ENCODE peak calls at places on chromosomes 16 and 17, in nine cellular contexts. One of them, this sample, is unnamed.

GRCh38 chr17:16286947-16287562 is 66.2 kb downstream of the CENPV start:
- DNase-seq in pancreas: no peak
- DNase-seq in A549: peak; percentile 51
- DNase-seq in cardiac muscle cell: peak; percentile 73
- DNase-seq in GM12878: peak; percentile 51
- DNase-seq in dorsolateral prefrontal cortex: no peak
- DNase-seq in heart right ventricle: peak; percentile 30
- DNase-seq in endodermal cell: peak; percentile 69
- DNase-seq in BJ: no peak
- DNase-seq in this sample: no peak

GRCh38 chr17:67272312-67273050 is 27.5 kb upstream of the HELZ start:
- DNase-seq in endodermal cell: peak; percentile 86
- DNase-seq in pancreas: no peak
- DNase-seq in dorsolateral prefrontal cortex: no peak
- DNase-seq in A549: peak; percentile 61
- DNase-seq in BJ: no peak
- DNase-seq in heart right ventricle: no peak
- DNase-seq in cardiac muscle cell: peak; percentile 25
- DNase-seq in GM12878: no peak
- DNase-seq in this sample: no peak

GRCh38 chr17:77301694-77302087 is 160.9 kb downstream of the SEC14L1 start:
- DNase-seq in GM12878: no peak
- DNase-seq in heart right ventricle: no peak
- DNase-seq in cardiac muscle cell: no peak
- DNase-seq in dorsolateral prefrontal cortex: no peak
- DNase-seq in BJ: no peak
- DNase-seq in pancreas: no peak
- DNase-seq in A549: no peak
- DNase-seq in endodermal cell: no peak
- DNase-seq in this sample: no peak

GRCh38 chr17:77864234-77865108 is 94.0 kb upstream of the TNRC6C start:
- DNase-seq in A549: no peak
- DNase-seq in endodermal cell: no peak
- DNase-seq in BJ: no peak
- DNase-seq in GM12878: no peak
- DNase-seq in pancreas: no peak
- DNase-seq in cardiac muscle cell: no peak
- DNase-seq in dorsolateral prefrontal cortex: no peak
- DNase-seq in heart right ventricle: peak; percentile 18
- DNase-seq in this sample: no peak

GRCh38 chr17:27381007-27381501 is 75.2 kb upstream of the KSR1 start:
- DNase-seq in heart right ventricle: peak; percentile 81
- DNase-seq in A549: peak; percentile 90
- DNase-seq in BJ: no peak
- DNase-seq in pancreas: peak; percentile 73
- DNase-seq in GM12878: peak; percentile 27
- DNase-seq in cardiac muscle cell: peak; percentile 65
- DNase-seq in endodermal cell: peak; percentile 96
- DNase-seq in dorsolateral prefrontal cortex: no peak
- DNase-seq in this sample: no peak

GRCh38 chr16:9821970-9822369 is 360.3 kb downstream of the GRIN2A start:
- DNase-seq in A549: no peak
- DNase-seq in cardiac muscle cell: no peak
- DNase-seq in dorsolateral prefrontal cortex: no peak
- DNase-seq in BJ: no peak
- DNase-seq in pancreas: no peak
- DNase-seq in GM12878: no peak
- DNase-seq in endodermal cell: no peak
- DNase-seq in heart right ventricle: no peak
- DNase-seq in this sample: no peak

GRCh38 chr17:7001562-7001961 is 5.7 kb downstream of the ALOX12 start:
- DNase-seq in endodermal cell: peak; percentile 90
- DNase-seq in BJ: no peak
- DNase-seq in pancreas: no peak
- DNase-seq in heart right ventricle: no peak
- DNase-seq in A549: peak; percentile 65
- DNase-seq in GM12878: no peak
- DNase-seq in dorsolateral prefrontal cortex: no peak
- DNase-seq in cardiac muscle cell: peak; percentile 34
- DNase-seq in this sample: no peak

GRCh38 chr17:50183439-50184001 is 17.7 kb downstream of the SGCA start:
- DNase-seq in dorsolateral prefrontal cortex: no peak
- DNase-seq in BJ: no peak
- DNase-seq in GM12878: no peak
- DNase-seq in A549: no peak
- DNase-seq in cardiac muscle cell: peak; percentile 53
- DNase-seq in heart right ventricle: no peak
- DNase-seq in endodermal cell: no peak
- DNase-seq in pancreas: no peak
- DNase-seq in this sample: no peak

GRCh38 chr16:59690216-59690615 is 956.1 kb upstream of the GOT2 start:
- DNase-seq in BJ: no peak
- DNase-seq in A549: no peak
- DNase-seq in dorsolateral prefrontal cortex: no peak
- DNase-seq in heart right ventricle: no peak
- DNase-seq in endodermal cell: no peak
- DNase-seq in pancreas: no peak
- DNase-seq in GM12878: no peak
- DNase-seq in cardiac muscle cell: no peak
- DNase-seq in this sample: no peak

GRCh38 chr17:74736423-74737298 is at the start of gene RAB37:
- DNase-seq in endodermal cell: peak; percentile 95
- DNase-seq in A549: peak; percentile 90
- DNase-seq in heart right ventricle: peak; percentile 62
- DNase-seq in cardiac muscle cell: peak; percentile 40
- DNase-seq in BJ: no peak
- DNase-seq in GM12878: no peak
- DNase-seq in pancreas: peak; percentile 74
- DNase-seq in dorsolateral prefrontal cortex: no peak
- DNase-seq in this sample: no peak

GRCh38 chr17:80264048-80264792 is 3.6 kb downstream of the RNF213 start:
- DNase-seq in A549: no peak
- DNase-seq in pancreas: no peak
- DNase-seq in cardiac muscle cell: no peak
- DNase-seq in heart right ventricle: no peak
- DNase-seq in endodermal cell: peak; percentile 48
- DNase-seq in BJ: no peak
- DNase-seq in GM12878: no peak
- DNase-seq in dorsolateral prefrontal cortex: no peak
- DNase-seq in this sample: no peak

GRCh38 chr16:1124795-1125194 is 28.1 kb upstream of the CACNA1H start:
- DNase-seq in heart right ventricle: no peak
- DNase-seq in pancreas: no peak
- DNase-seq in BJ: no peak
- DNase-seq in A549: no peak
- DNase-seq in cardiac muscle cell: no peak
- DNase-seq in dorsolateral prefrontal cortex: no peak
- DNase-seq in endodermal cell: no peak
- DNase-seq in GM12878: no peak
- DNase-seq in this sample: no peak

GRCh38 chr17:28252436-28252835 is 66.6 kb upstream of the TMEM97 start:
- DNase-seq in cardiac muscle cell: no peak
- DNase-seq in BJ: no peak
- DNase-seq in heart right ventricle: no peak
- DNase-seq in endodermal cell: no peak
- DNase-seq in GM12878: no peak
- DNase-seq in dorsolateral prefrontal cortex: no peak
- DNase-seq in A549: no peak
- DNase-seq in pancreas: no peak
- DNase-seq in this sample: no peak

DNA sequence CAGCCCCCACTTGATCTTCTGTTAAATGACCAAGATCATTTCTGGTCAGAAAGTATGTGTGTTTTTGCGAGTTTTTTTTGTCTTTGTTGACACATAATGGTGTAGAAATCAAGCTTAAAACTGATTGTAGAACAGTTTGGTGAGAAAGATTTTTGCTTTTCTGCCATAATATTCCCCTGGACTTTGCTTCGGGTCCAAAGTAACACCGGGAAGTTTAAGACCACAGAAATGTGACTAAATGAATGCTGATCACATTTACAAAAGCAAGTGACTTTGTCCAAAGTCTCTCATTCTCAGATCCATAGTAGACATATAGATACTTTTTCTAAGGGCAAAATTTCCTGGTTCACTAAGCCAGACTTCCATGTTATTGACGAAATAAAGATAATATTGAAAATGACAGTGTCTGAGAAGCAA is 2.6 kb downstream of the FAM20A start:
- DNase-seq in A549: no peak
- DNase-seq in endodermal cell: no peak
- DNase-seq in heart right ventricle: no peak
- DNase-seq in GM12878: no peak
- DNase-seq in BJ: no peak
- DNase-seq in cardiac muscle cell: no peak
- DNase-seq in pancreas: no peak
- DNase-seq in dorsolateral prefrontal cortex: no peak
- DNase-seq in this sample: no peak
- H3K4me3 ChIP-seq in A549: no peak overlapping the region
- H3K4me3 ChIP-seq in endodermal cell: peak overlapping the region; percentile 89
- H3K4me3 ChIP-seq in heart right ventricle: no peak overlapping the region
- H3K4me3 ChIP-seq in GM12878: no peak overlapping the region
- H3K4me3 ChIP-seq in BJ: peak overlapping the region; percentile 3
- H3K4me3 ChIP-seq in cardiac muscle cell: no peak overlapping the region
- H3K4me3 ChIP-seq in pancreas: no peak overlapping the region
- H3K4me3 ChIP-seq in dorsolateral prefrontal cortex: no peak overlapping the region
- H3K4me3 ChIP-seq in this sample: no peak overlapping the region

GRCh38 chr16:6667393-6667792 is 665.3 kb upstream of the RBFOX1 start:
- DNase-seq in GM12878: no peak
- DNase-seq in heart right ventricle: no peak
- DNase-seq in dorsolateral prefrontal cortex: no peak
- DNase-seq in A549: no peak
- DNase-seq in endodermal cell: no peak
- DNase-seq in BJ: no peak
- DNase-seq in cardiac muscle cell: no peak
- DNase-seq in pancreas: no peak
- DNase-seq in this sample: no peak
- TF ChIP-seq CTCF in GM12878: no peak
- TF ChIP-seq CTCF in heart right ventricle: no peak
- TF ChIP-seq CTCF in dorsolateral prefrontal cortex: no peak
- TF ChIP-seq CTCF in A549: no peak
- TF ChIP-seq CTCF in endodermal cell: no peak
- TF ChIP-seq CTCF in BJ: no peak
- TF ChIP-seq CTCF in cardiac muscle cell: no peak
- TF ChIP-seq CTCF in pancreas: no peak
- TF ChIP-seq CTCF in this sample: no peak

GRCh38 chr17:53516643-53517042 is 306.1 kb upstream of the KIF2B start:
- DNase-seq in dorsolateral prefrontal cortex: no peak
- DNase-seq in BJ: no peak
- DNase-seq in GM12878: no peak
- DNase-seq in cardiac muscle cell: peak; percentile 59
- DNase-seq in A549: peak; percentile 39
- DNase-seq in endodermal cell: no peak
- DNase-seq in pancreas: no peak
- DNase-seq in heart right ventricle: no peak
- DNase-seq in this sample: no peak
- H3K4me3 ChIP-seq in dorsolateral prefrontal cortex: no peak overlapping the region
- H3K4me3 ChIP-seq in BJ: no peak overlapping the region
- H3K4me3 ChIP-seq in GM12878: no peak overlapping the region
- H3K4me3 ChIP-seq in cardiac muscle cell: no peak overlapping the region
- H3K4me3 ChIP-seq in A549: no peak overlapping the region
- H3K4me3 ChIP-seq in endodermal cell: no peak overlapping the region
- H3K4me3 ChIP-seq in pancreas: no peak overlapping the region
- H3K4me3 ChIP-seq in heart right ventricle: no peak overlapping the region
- H3K4me3 ChIP-seq in this sample: no peak overlapping the region

GRCh38 chr16:56298948-56299602 is 107.8 kb downstream of the GNAO1 start:
- DNase-seq in BJ: no peak
- DNase-seq in dorsolateral prefrontal cortex: peak; percentile 92
- DNase-seq in A549: no peak
- DNase-seq in pancreas: no peak
- DNase-seq in cardiac muscle cell: no peak
- DNase-seq in heart right ventricle: no peak
- DNase-seq in GM12878: no peak
- DNase-seq in endodermal cell: no peak
- DNase-seq in this sample: peak; percentile 28

GRCh38 chr16:56294599-56294998 is 103.3 kb downstream of the GNAO1 start:
- DNase-seq in cardiac muscle cell: peak; percentile 80
- DNase-seq in A549: no peak
- DNase-seq in GM12878: no peak
- DNase-seq in pancreas: no peak
- DNase-seq in heart right ventricle: no peak
- DNase-seq in dorsolateral prefrontal cortex: no peak
- DNase-seq in BJ: peak; percentile 43
- DNase-seq in endodermal cell: no peak
- DNase-seq in this sample: peak; percentile 77

GRCh38 chr16:56295059-56295673 is 103.9 kb downstream of the GNAO1 start:
- DNase-seq in dorsolateral prefrontal cortex: peak; percentile 23
- DNase-seq in pancreas: no peak
- DNase-seq in GM12878: no peak
- DNase-seq in heart right ventricle: no peak
- DNase-seq in cardiac muscle cell: no peak
- DNase-seq in A549: no peak
- DNase-seq in BJ: no peak
- DNase-seq in endodermal cell: no peak
- DNase-seq in this sample: peak; percentile 11

GRCh38 chr16:56295739-56296527 is 104.6 kb downstream of the GNAO1 start:
- DNase-seq in A549: no peak
- DNase-seq in heart right ventricle: no peak
- DNase-seq in GM12878: no peak
- DNase-seq in BJ: no peak
- DNase-seq in cardiac muscle cell: no peak
- DNase-seq in pancreas: no peak
- DNase-seq in endodermal cell: no peak
- DNase-seq in dorsolateral prefrontal cortex: peak; percentile 38
- DNase-seq in this sample: no peak

DNA sequence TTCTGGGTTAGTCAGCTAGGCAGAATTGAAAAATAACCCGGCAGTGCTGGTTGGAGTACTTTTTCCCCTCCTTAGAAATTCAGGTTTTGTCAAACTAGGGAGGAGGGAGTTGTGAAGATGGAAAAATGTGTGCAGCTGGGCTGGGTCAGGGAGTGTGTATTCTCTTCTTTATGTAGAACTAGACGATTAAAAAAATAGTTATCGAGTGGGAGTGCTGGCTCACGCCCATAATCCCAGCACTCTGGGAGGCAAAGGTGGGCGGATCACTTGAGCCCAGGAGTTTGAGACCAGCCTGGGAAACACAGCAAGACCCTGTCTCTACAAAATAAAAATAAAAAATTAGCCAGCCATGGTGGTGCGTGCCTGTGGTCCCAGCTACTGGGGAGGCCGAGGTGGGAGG is 106.4 kb downstream of the GNAO1 start:
- DNase-seq in heart right ventricle: no peak
- DNase-seq in A549: no peak
- DNase-seq in dorsolateral prefrontal cortex: peak; percentile 37
- DNase-seq in endodermal cell: no peak
- DNase-seq in GM12878: no peak
- DNase-seq in cardiac muscle cell: no peak
- DNase-seq in BJ: no peak
- DNase-seq in pancreas: no peak
- DNase-seq in this sample: no peak
- TF ChIP-seq CTCF in heart right ventricle: no peak
- TF ChIP-seq CTCF in A549: no peak
- TF ChIP-seq CTCF in dorsolateral prefrontal cortex: no peak
- TF ChIP-seq CTCF in endodermal cell: no peak
- TF ChIP-seq CTCF in GM12878: no peak
- TF ChIP-seq CTCF in cardiac muscle cell: no peak
- TF ChIP-seq CTCF in BJ: no peak
- TF ChIP-seq CTCF in pancreas: no peak
- TF ChIP-seq CTCF in this sample: no peak

GRCh38 chr17:32757963-32758362 is 119.0 kb downstream of the MYO1D start:
- DNase-seq in heart right ventricle: no peak
- DNase-seq in cardiac muscle cell: no peak
- DNase-seq in dorsolateral prefrontal cortex: no peak
- DNase-seq in BJ: peak; percentile 10
- DNase-seq in A549: no peak
- DNase-seq in endodermal cell: no peak
- DNase-seq in GM12878: no peak
- DNase-seq in pancreas: no peak
- DNase-seq in this sample: peak; percentile 16
- H3K4me3 ChIP-seq in heart right ventricle: no peak overlapping the region
- H3K4me3 ChIP-seq in cardiac muscle cell: no peak overlapping the region
- H3K4me3 ChIP-seq in dorsolateral prefrontal cortex: no peak overlapping the region
- H3K4me3 ChIP-seq in BJ: no peak overlapping the region
- H3K4me3 ChIP-seq in A549: no peak overlapping the region
- H3K4me3 ChIP-seq in endodermal cell: no peak overlapping the region
- H3K4me3 ChIP-seq in GM12878: no peak overlapping the region
- H3K4me3 ChIP-seq in pancreas: no peak overlapping the region
- H3K4me3 ChIP-seq in this sample: no peak overlapping the region